ENCODE peak calls at places on chromosomes 7 and 10, in eight cellular contexts. P, T, S, G, Z, A, W and O are unnamed samples.

GRCh38 chr7:46178685-46179084 is 257.6 kb upstream of the IGFBP3 start:
- DNase-seq in P (no peak), T (no peak), S (no peak), G (no peak), Z (no peak), A (peak), W (no peak), O (no peak)

GRCh38 chr10:2929457-2929856 is 137.9 kb upstream of the PFKP start:
- DNase-seq in P (no peak), T (no peak), S (no peak), G (no peak), Z (no peak), A (no peak), W (no peak), O (no peak)

GRCh38 chr10:132104471-132105301 is 38.9 kb downstream of the JAKMIP3 start:
- DNase-seq in P (no peak), T (no peak), S (no peak), G (no peak), Z (no peak), A (no peak), W (no peak), O (no peak)

GRCh38 chr10:93678386-93678785 is 24.0 kb downstream of the FRA10AC1 start:
- DNase-seq in P (no peak), T (no peak), S (no peak), G (no peak), Z (no peak), A (peak), W (no peak), O (no peak)

GRCh38 chr10:79376751-79377556 is 29.7 kb downstream of the PPIF start:
- DNase-seq in P (no peak), T (no peak), S (no peak), G (no peak), Z (no peak), A (no peak), W (no peak), O (no peak)

GRCh38 chr10:47299989-47300931 is at the start of gene GDF10:
- DNase-seq in P (no peak), T (no peak), S (no peak), G (no peak), Z (no peak), A (peak), W (no peak), O (no peak)

GRCh38 chr10:35387768-35388167 is 51.5 kb downstream of the CCNY start:
- DNase-seq in P (no peak), T (peak), S (no peak), G (no peak), Z (no peak), A (peak), W (no peak), O (no peak)

GRCh38 chr10:123517901-123518300 is 148.3 kb upstream of the GPR26 start:
- DNase-seq in P (no peak), T (no peak), S (no peak), G (no peak), Z (no peak), A (no peak), W (no peak), O (no peak)

GRCh38 chr7:41565655-41566054 is 137.2 kb downstream of the INHBA start:
- DNase-seq in P (no peak), T (no peak), S (no peak), G (no peak), Z (no peak), A (no peak), W (no peak), O (no peak)

GRCh38 chr7:12540850-12541249 is 29.7 kb upstream of the SCIN start:
- DNase-seq in P (no peak), T (no peak), S (no peak), G (no peak), Z (no peak), A (peak), W (no peak), O (no peak)

GRCh38 chr10:23063387-23064287 is 31.7 kb upstream of the MSRB2 start:
- DNase-seq in P (no peak), T (no peak), S (no peak), G (no peak), Z (no peak), A (peak), W (no peak), O (no peak)

GRCh38 chr10:110827410-110827809 is 44.3 kb upstream of the PDCD4 start:
- DNase-seq in P (no peak), T (no peak), S (no peak), G (no peak), Z (no peak), A (peak), W (no peak), O (no peak)

GRCh38 chr7:105355701-105356100 is 33.0 kb downstream of the SRPK2 start:
- DNase-seq in P (no peak), T (peak), S (no peak), G (no peak), Z (no peak), A (no peak), W (no peak), O (peak)

GRCh38 chr7:55469271-55469681 is 103.0 kb downstream of the VOPP1 start:
- DNase-seq in P (peak), T (no peak), S (no peak), G (peak), Z (no peak), A (no peak), W (no peak), O (no peak)

GRCh38 chr7:99397632-99397983 is 10.8 kb downstream of the PDAP1 start:
- DNase-seq in P (no peak), T (no peak), S (no peak), G (no peak), Z (no peak), A (no peak), W (no peak), O (no peak)

GRCh38 chr7:133293390-133294110 is 40.7 kb downstream of the EXOC4 start:
- DNase-seq in P (no peak), T (no peak), S (no peak), G (no peak), Z (no peak), A (no peak), W (no peak), O (no peak)